ENCODE peak calls at places on chromosome 2, in seven cellular contexts. O is Kasumi-1, Y is psoas muscle, V is pulmonary artery endothelial cell, E is lower lobe of right lung, Z is neuronal stem cell, D is AG09319. C is an unnamed sample.

GRCh38 chr2:8754056-8754790 is 72.4 kb downstream of the ID2 start:
- DNase-seq in O (no peak), Y (no peak), V (no peak), E (no peak), Z (no peak), D (peak), C (no peak)

GRCh38 chr2:231190531-231191197 is 7.8 kb upstream of the ARMC9 start:
- DNase-seq in O (no peak), Y (peak), V (no peak), E (peak), Z (no peak), D (no peak), C (peak)

GRCh38 chr2:575030-575727 is 102.0 kb downstream of the TMEM18 start:
- DNase-seq in O (no peak), Y (no peak), V (no peak), E (no peak), Z (no peak), D (no peak), C (no peak)

GRCh38 chr2:42957109-42958035 is 165.0 kb upstream of the HAAO start:
- DNase-seq in O (no peak), Y (peak), V (no peak), E (no peak), Z (no peak), D (no peak), C (no peak)

GRCh38 chr2:98810588-98810928 is 79.6 kb upstream of the MGAT4A start:
- DNase-seq in O (no peak), Y (no peak), V (no peak), E (no peak), Z (no peak), D (no peak), C (no peak)

GRCh38 chr2:69514836-69515235 is 77.6 kb upstream of the NFU1 start:
- DNase-seq in O (no peak), Y (no peak), V (no peak), E (no peak), Z (no peak), D (no peak), C (peak)

GRCh38 chr2:52659536-52659935 is 1108.1 kb upstream of the CHAC2 start:
- DNase-seq in O (no peak), Y (no peak), V (no peak), E (no peak), Z (no peak), D (no peak), C (no peak)

GRCh38 chr2:46655551-46656436 is 176.4 kb downstream of the TMEM247 start:
- DNase-seq in O (no peak), Y (no peak), V (peak), E (no peak), Z (no peak), D (no peak), C (peak)

GRCh38 chr2:235135990-235136561 is 184.3 kb downstream of the SH3BP4 start:
- DNase-seq in O (no peak), Y (peak), V (peak), E (peak), Z (peak), D (peak), C (peak)

GRCh38 chr2:220002699-220003098 is 375.3 kb downstream of the SLC4A3 start:
- DNase-seq in O (no peak), Y (no peak), V (no peak), E (no peak), Z (no peak), D (no peak), C (no peak)

GRCh38 chr2:48723125-48723524 is 32.4 kb downstream of the LHCGR start:
- DNase-seq in O (no peak), Y (no peak), V (no peak), E (no peak), Z (no peak), D (no peak), C (no peak)

GRCh38 chr2:41710944-41711343 is 336.9 kb upstream of the PKDCC start:
- DNase-seq in O (no peak), Y (no peak), V (no peak), E (no peak), Z (no peak), D (no peak), C (no peak)

GRCh38 chr2:164826293-164827243 is 15.1 kb downstream of the COBLL1 start:
- DNase-seq in O (no peak), Y (no peak), V (no peak), E (peak), Z (no peak), D (peak), C (peak)

C was measured in dermis microvascular lymphatic vessel endothelial cell.